ENCODE peak calls at places on chromosomes 5 and 9, in nine cellular contexts. W, T, Q, F, K, H, Y, P and N are unnamed samples.

GRCh38 chr9:19074229-19074628 is 25.0 kb downstream of the RRAGA start:
- DNase-seq in W (no peak), Y (no peak), H (no peak), F (no peak), Q (no peak), T (no peak), P (no peak), K (no peak), N (no peak)

GRCh38 chr5:135031146-135031812 is 2.7 kb downstream of the PITX1 start:
- DNase-seq in T (no peak), K (peak; percentile 80), F (peak; percentile 56), W (no peak), Y (no peak), Q (no peak), H (no peak), P (peak; percentile 63), N (no peak)

GRCh38 chr9:7266911-7267555 is 509.3 kb downstream of the KDM4C start:
- DNase-seq in P (no peak), F (no peak), Y (no peak), H (peak; percentile 73), K (no peak), Q (no peak), W (peak; percentile 62), T (peak; percentile 13), N (no peak)

GRCh38 chr5:10656176-10656830 is 92.4 kb downstream of the ANKRD33B start:
- DNase-seq in Y (no peak), W (no peak), K (no peak), H (no peak), P (no peak), Q (no peak), T (no peak), F (no peak), N (no peak)

GRCh38 chr5:66230551-66230950 is 86.5 kb downstream of the SREK1 start:
- DNase-seq in H (no peak), K (peak; percentile 70), F (no peak), W (no peak), Q (no peak), P (no peak), T (no peak), Y (peak; percentile 16), N (no peak)

GRCh38 chr5:89287964-89288363 is 405.0 kb upstream of the MEF2C start:
- DNase-seq in P (no peak), T (no peak), H (no peak), K (no peak), W (no peak), F (no peak), Y (no peak), Q (no peak), N (no peak)

GRCh38 chr5:96344678-96345612 is 88.1 kb downstream of the PCSK1 start:
- DNase-seq in T (no peak), W (peak; percentile 35), F (peak; percentile 36), Y (peak; percentile 90), H (peak; percentile 23), K (peak; percentile 79), Q (no peak), P (no peak), N (peak; percentile 50)

GRCh38 chr9:89427621-89428221 is 70.2 kb downstream of the SEMA4D start:
- DNase-seq in W (no peak), T (no peak), P (peak; percentile 32), Q (peak; percentile 64), K (no peak), H (no peak), Y (no peak), F (no peak), N (no peak)

GRCh38 chr5:74433255-74434123 is 207.0 kb downstream of the ENC1 start:
- DNase-seq in K (peak; percentile 30), P (no peak), W (no peak), T (no peak), F (no peak), Y (peak; percentile 88), Q (no peak), H (no peak), N (no peak)

GRCh38 chr5:88290801-88291200 is 22.2 kb upstream of the TMEM161B start:
- DNase-seq in F (no peak), W (no peak), Q (no peak), H (no peak), T (no peak), P (no peak), K (no peak), Y (no peak), N (no peak)

GRCh38 chr5:3359642-3360041 is 236.0 kb upstream of the IRX1 start:
- DNase-seq in T (no peak), K (no peak), W (no peak), Y (no peak), Q (no peak), H (peak; percentile 8), P (no peak), F (no peak), N (peak; percentile 4)

GRCh38 chr5:41978686-41979085 is 53.6 kb downstream of the FBXO4 start:
- DNase-seq in W (no peak), Y (no peak), P (no peak), T (no peak), F (no peak), Q (no peak), H (no peak), K (no peak), N (no peak)

GRCh38 chr9:4883326-4883873 is 90.7 kb downstream of the RCL1 start:
- DNase-seq in F (no peak), T (no peak), W (no peak), P (no peak), K (no peak), Q (no peak), Y (no peak), H (no peak), N (no peak)

GRCh38 chr5:6765612-6766525 is 52.6 kb downstream of the TENT4A start:
- DNase-seq in Q (peak; percentile 9), Y (peak; percentile 83), W (peak; percentile 84), P (peak; percentile 83), K (peak; percentile 93), F (peak; percentile 88), T (peak; percentile 55), H (peak; percentile 89), N (peak; percentile 83)

GRCh38 chr5:103862398-103862797 is 299.8 kb upstream of the NUDT12 start:
- DNase-seq in H (no peak), F (no peak), P (no peak), W (no peak), K (no peak), Q (no peak), Y (peak; percentile 4), T (no peak), N (no peak)

GRCh38 chr9:97773723-97774122 is 76.6 kb upstream of the XPA start:
- DNase-seq in W (peak; percentile 65), H (peak; percentile 66), Q (no peak), T (no peak), F (no peak), P (no peak), K (no peak), Y (peak; percentile 55), N (no peak)

GRCh38 chr5:83715316-83716060 is 5.2 kb downstream of the HAPLN1 start:
- DNase-seq in K (no peak), H (no peak), F (no peak), T (no peak), W (no peak), Y (no peak), Q (no peak), P (no peak), N (no peak)

GRCh38 chr9:132006657-132007370 is 72.9 kb downstream of the MED27 start:
- DNase-seq in Y (peak; percentile 57), K (peak; percentile 35), H (no peak), F (no peak), W (no peak), P (no peak), Q (no peak), T (no peak), N (no peak)

GRCh38 chr9:124286292-124286931 is 28.7 kb downstream of the NEK6 start:
- DNase-seq in W (peak; percentile 81), F (no peak), P (no peak), Q (no peak), Y (peak; percentile 80), K (no peak), T (no peak), H (peak; percentile 86), N (no peak)
- H3K27ac ChIP-seq in W (peak overlapping the region; percentile 87), F (no peak overlapping the region), P (peak overlapping the region; percentile 50), Q (no peak overlapping the region), Y (no peak overlapping the region), K (no peak overlapping the region), T (no peak overlapping the region), H (peak overlapping the region; percentile 83), N (no peak overlapping the region)

DNA sequence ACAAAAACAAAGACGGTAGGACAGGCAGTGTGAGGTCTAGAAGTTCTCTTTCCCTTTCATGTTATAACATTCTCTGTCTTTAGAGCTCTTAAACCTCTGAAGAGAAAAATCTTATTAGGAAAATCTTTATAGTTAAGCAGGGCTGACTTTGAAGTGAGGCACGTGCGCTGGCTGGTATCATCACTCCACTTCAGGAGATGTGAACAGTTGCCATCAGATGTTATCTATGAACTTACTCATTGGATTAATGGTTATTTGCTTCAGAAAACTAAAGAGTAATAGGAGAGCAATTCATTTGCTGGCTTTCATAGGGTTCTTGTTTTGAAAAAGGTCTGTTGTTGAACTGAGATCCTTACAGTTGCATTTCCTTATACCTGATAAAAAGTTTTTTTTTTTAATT is 25.7 kb downstream of the LRRTM2 start:
- DNase-seq in P (no peak), Y (no peak), T (no peak), Q (no peak), K (no peak), F (peak; percentile 19), W (no peak), H (no peak), N (no peak)
- H3K27ac ChIP-seq in P (no peak overlapping the region), Y (peak overlapping the region; percentile 24), T (no peak overlapping the region), Q (no peak overlapping the region), K (no peak overlapping the region), F (no peak overlapping the region), W (no peak overlapping the region), H (no peak overlapping the region), N (no peak overlapping the region)

DNA sequence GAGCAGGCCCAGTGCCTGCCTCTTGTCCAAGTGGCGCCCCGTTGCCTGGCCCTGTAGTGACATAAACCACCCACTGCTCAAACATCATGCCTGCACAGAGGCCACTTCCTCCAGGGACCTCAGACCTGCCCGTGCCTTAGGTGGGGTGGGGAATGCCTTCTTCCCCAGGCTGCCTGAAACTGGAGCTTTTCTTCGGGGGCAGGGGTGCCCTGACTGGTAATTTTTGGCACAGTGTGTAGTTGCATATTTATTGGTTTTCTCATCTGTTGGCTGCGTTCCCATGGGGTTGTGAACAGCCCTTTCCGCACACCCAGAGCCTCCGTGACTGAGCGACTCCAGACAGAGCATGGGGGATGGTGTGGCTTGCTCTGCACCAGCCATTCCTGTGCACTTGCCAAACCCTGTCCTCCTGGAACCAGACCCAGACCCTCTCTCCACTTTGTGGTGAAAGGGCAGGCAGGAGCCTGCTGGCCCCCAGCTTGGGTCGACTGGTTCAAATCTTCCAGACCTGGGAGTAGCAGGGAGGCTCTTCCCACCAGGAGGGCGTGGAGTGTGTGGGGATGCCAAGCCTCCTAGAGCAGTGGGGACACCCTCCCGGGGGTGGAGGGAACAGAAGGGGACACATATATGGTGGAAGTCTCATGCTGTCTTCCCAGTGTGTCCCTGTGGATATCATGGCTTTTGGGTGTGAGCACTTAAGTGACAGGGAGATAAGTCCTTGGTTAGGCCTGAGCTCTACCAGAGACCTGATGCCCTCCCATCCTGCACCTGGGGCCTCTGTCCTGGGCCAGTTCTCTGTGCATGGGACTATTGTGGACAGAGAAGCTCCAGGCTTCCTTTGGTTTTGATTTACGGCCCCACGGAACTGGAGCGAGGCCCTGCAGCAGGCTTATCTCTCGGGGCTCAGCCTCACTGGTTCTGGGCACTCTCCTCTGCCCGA is 39.6 kb downstream of the WNK2 start:
- DNase-seq in Q (no peak), H (peak; percentile 82), K (no peak), P (peak; percentile 54), Y (peak; percentile 54), F (peak; percentile 81), T (no peak), W (peak; percentile 66), N (peak; percentile 80)
- H3K27ac ChIP-seq in Q (no peak overlapping the region), H (peak overlapping the region; percentile 76), K (no peak overlapping the region), P (peak overlapping the region; percentile 30), Y (peak overlapping the region; percentile 60), F (peak overlapping the region; percentile 88), T (no peak overlapping the region), W (peak overlapping the region; percentile 72), N (peak overlapping the region; percentile 45)

GRCh38 chr5:139647406-139648204 is 544 bp upstream of the CXXC5 start:
- DNase-seq in H (no peak), K (peak; percentile 60), Q (no peak), F (no peak), W (no peak), T (no peak), P (peak; percentile 28), Y (no peak), N (peak; percentile 27)
- H3K27ac ChIP-seq in H (no peak overlapping the region), K (no peak overlapping the region), Q (no peak overlapping the region), F (peak overlapping the region; percentile 75), W (peak overlapping the region; percentile 91), T (peak overlapping the region; percentile 63), P (peak overlapping the region; percentile 98), Y (no peak overlapping the region), N (peak overlapping the region; percentile 96)